ENCODE peak calls at places on chromosomes 3 and 15, in seven cellular contexts. K, M, F, Z, W, P and E are unnamed samples.
A peak's percentile ranks its signal among the peaks of the same experiment; 100 is the strongest.

GRCh38 chr15:77228831-77229230 is 157.9 kb upstream of the TSPAN3 start:
- DNase-seq in K (no peak), M (no peak), F (no peak), Z (no peak), W (no peak), P (no peak), E (no peak)

GRCh38 chr3:123048480-123049237 is 18.2 kb upstream of the PDIA5 start:
- DNase-seq in K (no peak), M (no peak), F (no peak), Z (no peak), W (no peak), P (no peak), E (no peak)

GRCh38 chr15:92955706-92956105 is 55.6 kb downstream of the CHD2 start:
- DNase-seq in K (no peak), M (no peak), F (no peak), Z (no peak), W (no peak), P (no peak), E (no peak)

GRCh38 chr3:68931406-68932149 is 769 bp downstream of the TAFA4 start:
- DNase-seq in K (no peak), M (no peak), F (no peak), Z (no peak), W (no peak), P (no peak), E (no peak)

GRCh38 chr15:69758291-69758771 is 305.7 kb downstream of the RPLP1 start:
- DNase-seq in K (peak; percentile 18), M (no peak), F (peak; percentile 34), Z (peak; percentile 56), W (peak; percentile 67), P (peak; percentile 26), E (peak; percentile 98)

GRCh38 chr15:59274126-59274970 is 67.7 kb downstream of the LDHAL6B start:
- DNase-seq in K (no peak), M (peak; percentile 71), F (no peak), Z (peak; percentile 71), W (peak; percentile 88), P (peak; percentile 59), E (no peak)

GRCh38 chr3:192372001-192372400 is 355.3 kb downstream of the FGF12 start:
- DNase-seq in K (no peak), M (no peak), F (no peak), Z (no peak), W (no peak), P (no peak), E (no peak)

GRCh38 chr15:65833501-65834220 is 35.6 kb upstream of the RAB11A start:
- DNase-seq in K (no peak), M (no peak), F (no peak), Z (no peak), W (no peak), P (no peak), E (no peak)

GRCh38 chr3:172905480-172905850 is 154.9 kb downstream of the ECT2 start:
- DNase-seq in K (no peak), M (no peak), F (no peak), Z (peak; percentile 30), W (peak; percentile 34), P (no peak), E (no peak)

GRCh38 chr3:14435175-14436011 is 33.0 kb downstream of the SLC6A6 start:
- DNase-seq in K (no peak), M (no peak), F (no peak), Z (peak; percentile 72), W (peak; percentile 37), P (no peak), E (no peak)

GRCh38 chr3:111747490-111747889 is 111.6 kb upstream of the PHLDB2 start:
- DNase-seq in K (no peak), M (peak; percentile 61), F (no peak), Z (peak; percentile 73), W (peak; percentile 78), P (peak; percentile 69), E (peak; percentile 48)

DNA sequence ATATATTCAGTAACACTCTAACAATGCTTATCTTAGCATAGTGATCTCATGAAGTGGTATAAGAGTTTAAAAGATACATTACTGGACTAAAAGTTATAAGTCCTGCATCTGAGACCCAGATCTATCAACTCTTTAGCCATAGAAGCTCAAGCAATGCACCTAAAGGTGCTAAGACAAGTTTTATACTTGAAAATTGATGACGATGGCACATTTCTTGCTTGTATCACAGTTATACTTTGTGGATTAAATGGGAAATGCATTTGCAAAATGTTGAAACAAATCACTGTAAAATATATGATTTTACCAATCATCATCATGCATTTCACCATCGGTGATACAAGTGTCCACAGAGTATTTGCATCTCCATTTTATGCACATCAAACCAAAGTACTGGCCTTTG is 525.3 kb upstream of the ZNF385D start:
- DNase-seq in K (no peak), M (no peak), F (no peak), Z (no peak), W (no peak), P (no peak), E (no peak)
- H3K4me3 ChIP-seq in K (no peak overlapping the region), M (no peak overlapping the region), F (no peak overlapping the region), Z (no peak overlapping the region), W (no peak overlapping the region), P (no peak overlapping the region), E (no peak overlapping the region)

GRCh38 chr15:89428246-89428645 is 68.1 kb downstream of the RHCG start:
- DNase-seq in K (no peak), M (no peak), F (no peak), Z (no peak), W (no peak), P (no peak), E (no peak)

GRCh38 chr15:89430530-89431341 is 65.6 kb downstream of the RHCG start:
- DNase-seq in K (peak; percentile 6), M (peak; percentile 80), F (no peak), Z (peak; percentile 74), W (peak; percentile 11), P (peak; percentile 64), E (peak; percentile 59)

GRCh38 chr15:89426500-89426899 is 69.9 kb downstream of the RHCG start:
- DNase-seq in K (no peak), M (no peak), F (no peak), Z (no peak), W (no peak), P (no peak), E (no peak)

GRCh38 chr15:89429023-89429422 is 67.4 kb downstream of the RHCG start:
- DNase-seq in K (no peak), M (peak; percentile 64), F (no peak), Z (peak; percentile 24), W (no peak), P (no peak), E (no peak)

GRCh38 chr15:89429986-89430385 is 66.4 kb downstream of the RHCG start:
- DNase-seq in K (no peak), M (no peak), F (no peak), Z (no peak), W (no peak), P (no peak), E (no peak)
- TF ChIP-seq CTCF in K (no peak), M (no peak), F (no peak), Z (no peak), W (no peak), P (no peak), E (no peak)

GRCh38 chr3:152253514-152253913 is 15.2 kb upstream of the MBNL1 start:
- DNase-seq in K (no peak), M (no peak), F (no peak), Z (no peak), W (no peak), P (no peak), E (no peak)
- H3K4me3 ChIP-seq in K (no peak overlapping the region), M (no peak overlapping the region), F (no peak overlapping the region), Z (no peak overlapping the region), W (no peak overlapping the region), P (no peak overlapping the region), E (no peak overlapping the region)

DNA sequence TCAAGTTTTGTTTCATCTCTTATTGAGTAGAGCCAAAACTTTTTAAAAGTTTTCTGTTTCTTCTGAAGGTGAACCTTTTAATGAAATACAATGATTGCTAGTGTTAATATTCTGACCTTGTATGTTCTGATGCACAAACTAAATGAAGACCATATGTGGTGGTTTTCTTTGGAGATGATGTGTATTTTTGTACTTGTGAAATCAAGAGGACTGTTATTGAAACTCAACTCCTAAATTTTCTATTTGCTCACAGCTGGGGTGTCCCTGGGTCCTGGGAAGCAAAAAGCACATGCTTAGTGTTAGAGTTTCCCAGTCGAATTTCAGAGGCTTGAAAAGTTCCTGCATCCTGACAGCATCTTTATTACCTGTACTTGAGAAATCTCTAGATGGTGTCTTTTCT is 1185.8 kb upstream of the ALCAM start:
- DNase-seq in K (no peak), M (no peak), F (no peak), Z (no peak), W (no peak), P (no peak), E (peak; percentile 6)
- TF ChIP-seq CTCF in K (no peak), M (no peak), F (no peak), Z (no peak), W (no peak), P (no peak), E (no peak)

GRCh38 chr3:79246875-79247274 is 520.9 kb downstream of the ROBO1 start:
- DNase-seq in K (no peak), M (no peak), F (no peak), Z (peak; percentile 10), W (no peak), P (no peak), E (no peak)
- H3K4me3 ChIP-seq in K (no peak overlapping the region), M (no peak overlapping the region), F (no peak overlapping the region), Z (no peak overlapping the region), W (no peak overlapping the region), P (no peak overlapping the region), E (no peak overlapping the region)

GRCh38 chr3:128620268-128620691 is 30.3 kb downstream of the RPN1 start:
- DNase-seq in K (no peak), M (no peak), F (no peak), Z (no peak), W (no peak), P (no peak), E (no peak)
- TF ChIP-seq CTCF in K (no peak), M (no peak), F (no peak), Z (no peak), W (no peak), P (peak; percentile 31), E (no peak)

GRCh38 chr3:187799942-187800637 is 54.8 kb upstream of the BCL6 start:
- DNase-seq in K (no peak), M (no peak), F (no peak), Z (no peak), W (no peak), P (no peak), E (no peak)
- H3K4me3 ChIP-seq in K (no peak overlapping the region), M (no peak overlapping the region), F (no peak overlapping the region), Z (no peak overlapping the region), W (no peak overlapping the region), P (no peak overlapping the region), E (no peak overlapping the region)

GRCh38 chr3:194685723-194686413 is at the start of gene FAM43A:
- DNase-seq in K (peak; percentile 70), M (peak; percentile 90), F (peak; percentile 90), Z (peak; percentile 98), W (peak; percentile 94), P (peak; percentile 93), E (peak; percentile 97)
- TF ChIP-seq CTCF in K (peak; percentile 42), M (no peak), F (peak; percentile 31), Z (peak; percentile 29), W (no peak), P (peak; percentile 43), E (no peak)